ENCODE peak calls at places on chromosomes 2 and 18, in seven cellular contexts. X is KBM-7; H is GM12865; R is EH; U is Kasumi-1; Q is activated CD4-positive, alpha-beta T cell treated with anti-CD3 and anti-CD28 coated beads, Interleukin-2, amount 50 U/mL, for 24 hours; Y is T-helper 17 cell. D is an unnamed sample.

GRCh38 chr2:189854956-189855355 is 70.7 kb downstream of the PMS1 start:
- DNase-seq in X (no peak), H (no peak), R (peak), U (no peak), Q (no peak), Y (no peak), D (no peak)

GRCh38 chr2:10575566-10576300 is 114.0 kb downstream of the NOL10 start:
- DNase-seq in X (no peak), H (no peak), R (peak), U (no peak), Q (no peak), Y (no peak), D (no peak)

GRCh38 chr2:30899655-30900054 is 92.4 kb upstream of the CAPN13 start:
- DNase-seq in X (no peak), H (no peak), R (no peak), U (no peak), Q (no peak), Y (no peak), D (no peak)

GRCh38 chr2:233470839-233471238 is 95.7 kb downstream of the USP40 start:
- DNase-seq in X (no peak), H (no peak), R (no peak), U (no peak), Q (no peak), Y (no peak), D (no peak)

GRCh38 chr2:37599688-37600525 is 71.5 kb downstream of the CDC42EP3 start:
- DNase-seq in X (no peak), H (no peak), R (no peak), U (no peak), Q (no peak), Y (peak), D (no peak)

GRCh38 chr18:59605633-59606192 is 91.5 kb downstream of the CCBE1 start:
- DNase-seq in X (no peak), H (no peak), R (no peak), U (no peak), Q (no peak), Y (no peak), D (no peak)

GRCh38 chr2:233462826-233463470 is 103.6 kb downstream of the USP40 start:
- DNase-seq in X (no peak), H (no peak), R (no peak), U (no peak), Q (no peak), Y (no peak), D (no peak)

GRCh38 chr2:12950957-12951656 is 234.4 kb downstream of the TRIB2 start:
- DNase-seq in X (no peak), H (no peak), R (peak), U (no peak), Q (no peak), Y (no peak), D (no peak)

GRCh38 chr2:40256649-40257048 is 195.2 kb downstream of the SLC8A1 start:
- DNase-seq in X (peak), H (peak), R (peak), U (peak), Q (no peak), Y (no peak), D (no peak)

GRCh38 chr18:77911973-77912372 is 662.3 kb downstream of the GALR1 start:
- DNase-seq in X (no peak), H (no peak), R (no peak), U (no peak), Q (no peak), Y (no peak), D (no peak)

D was measured in AML-193.